ENCODE peak calls at places on chromosome 12, in four cellular contexts. P is A549, N is K562, B is HepG2. Z is an unnamed sample.

GRCh38 chr12:112750971-112751370 is 40.6 kb upstream of the RPH3A start:
- DNase-seq in P (no peak), N (no peak), B (no peak), Z (no peak)

GRCh38 chr12:102372112-102372511 is 108.3 kb downstream of the IGF1 start:
- DNase-seq in P (no peak), N (no peak), B (no peak), Z (no peak)

GRCh38 chr12:9084417-9084816 is 31.3 kb downstream of the A2M start:
- DNase-seq in N (no peak), P (no peak), B (no peak), Z (no peak)

GRCh38 chr12:29207120-29207519 is 58.0 kb downstream of the FAR2 start:
- DNase-seq in P (no peak), N (no peak), B (no peak), Z (no peak)

GRCh38 chr12:33438890-33439586 is 581 bp downstream of the SYT10 start:
- DNase-seq in P (no peak), B (no peak), N (peak), Z (no peak)

GRCh38 chr12:39144613-39145061 is 239.2 kb upstream of the CPNE8 start:
- DNase-seq in N (no peak), P (no peak), B (no peak), Z (no peak)

GRCh38 chr12:106089935-106090334 is 48.8 kb downstream of the NUAK1 start:
- DNase-seq in P (no peak), B (no peak), N (no peak), Z (no peak)

GRCh38 chr12:106760184-106760531 is 14.3 kb upstream of the RIC8B start:
- DNase-seq in N (no peak), B (no peak), P (no peak), Z (no peak)

GRCh38 chr12:76558684-76559276 is 791 bp downstream of the OSBPL8 start:
- DNase-seq in N (peak), B (peak), P (peak), Z (no peak)

GRCh38 chr12:128586630-128587029 is 237.1 kb downstream of the SLC15A4 start:
- DNase-seq in B (no peak), P (no peak), N (no peak), Z (no peak)

GRCh38 chr12:2537868-2538541 is 256.8 kb upstream of the FKBP4 start:
- DNase-seq in P (no peak), B (no peak), N (no peak), Z (no peak)

GRCh38 chr12:10196210-10196609 is 16.5 kb upstream of the GABARAPL1 start:
- DNase-seq in P (no peak), B (no peak), N (no peak), Z (no peak)

GRCh38 chr12:902581-902980 is 46.9 kb downstream of the RAD52 start:
- DNase-seq in P (no peak), N (no peak), B (no peak), Z (no peak)

GRCh38 chr12:81835783-81836182 is 76.6 kb upstream of the PPFIA2 start:
- DNase-seq in B (no peak), P (no peak), N (no peak), Z (no peak)

GRCh38 chr12:10392394-10392930 is 2.6 kb upstream of the KLRK1 start:
- DNase-seq in B (no peak), P (peak), N (peak), Z (no peak)

GRCh38 chr12:64025174-64025958 is 180.9 kb downstream of the SRGAP1 start:
- DNase-seq in B (no peak), N (no peak), P (no peak), Z (no peak)

GRCh38 chr12:77031745-77032144 is 33.6 kb downstream of the E2F7 start:
- DNase-seq in P (no peak), N (no peak), B (no peak), Z (no peak)

GRCh38 chr12:59803735-59804134 is 207.9 kb downstream of the SLC16A7 start:
- DNase-seq in N (no peak), P (no peak), B (no peak), Z (no peak)

GRCh38 chr12:31726575-31726974 is 2.2 kb downstream of the AMN1 start:
- DNase-seq in P (no peak), N (no peak), B (no peak), Z (no peak)

GRCh38 chr12:93090768-93091172 is 161.7 kb upstream of the EEA1 start:
- DNase-seq in P (peak), N (no peak), B (no peak), Z (no peak)

GRCh38 chr12:45991289-45992249 is 1.2 kb upstream of the SCAF11 start:
- DNase-seq in N (peak), P (peak), B (peak), Z (no peak)

GRCh38 chr12:123223241-123223668 is 9.7 kb downstream of the MPHOSPH9 start:
- DNase-seq in P (no peak), B (no peak), N (no peak), Z (no peak)

GRCh38 chr12:8012910-8013309 is 19.6 kb upstream of the FOXJ2 start:
- DNase-seq in N (no peak), P (no peak), B (no peak), Z (no peak)

GRCh38 chr12:130335517-130336392 is 1.9 kb upstream of the PIWIL1 start:
- DNase-seq in N (peak), P (peak), B (peak), Z (no peak)

GRCh38 chr12:55682087-55682796 is 25.5 kb downstream of the ITGA7 start:
- DNase-seq in P (peak), N (no peak), B (peak), Z (no peak)

GRCh38 chr12:78672033-78672432 is 192.5 kb upstream of the SYT1 start:
- DNase-seq in P (no peak), N (no peak), B (no peak), Z (no peak)

GRCh38 chr12:100187857-100188519 is 12.6 kb upstream of the ACTR6 start:
- DNase-seq in B (no peak), N (no peak), P (no peak), Z (no peak)

GRCh38 chr12:51895378-51896135 is 7.7 kb downstream of the ANKRD33 start:
- DNase-seq in B (no peak), P (no peak), N (no peak), Z (no peak)

GRCh38 chr12:6346235-6346832 is 4.5 kb upstream of the TNFRSF1A start:
- DNase-seq in B (no peak), N (no peak), P (no peak), Z (no peak)

GRCh38 chr12:12265571-12266388 is 1.1 kb downstream of the LRP6 start:
- DNase-seq in P (no peak), B (no peak), N (no peak), Z (no peak)

GRCh38 chr12:24960222-24960855 is 11.4 kb upstream of the BCAT1 start:
- DNase-seq in P (peak), B (peak), N (peak), Z (peak)

GRCh38 chr12:46414591-46415268 is 42.2 kb upstream of the SLC38A2 start:
- DNase-seq in B (no peak), N (no peak), P (no peak), Z (no peak)

GRCh38 chr12:51923506-51924365 is 16.4 kb downstream of the ACVRL1 start:
- DNase-seq in P (peak), N (peak), B (no peak), Z (no peak)

GRCh38 chr12:71439613-71440392 is at the start of gene LGR5:
- DNase-seq in N (no peak), P (no peak), B (peak), Z (no peak)

GRCh38 chr12:25377475-25378179 is 126.9 kb upstream of the KRAS start:
- DNase-seq in B (no peak), P (no peak), N (no peak), Z (no peak)

GRCh38 chr12:40312982-40313576 is 88.3 kb downstream of the LRRK2 start:
- DNase-seq in B (peak), N (no peak), P (peak), Z (no peak)

GRCh38 chr12:52683575-52684300 is 3.5 kb upstream of the KRT1 start:
- DNase-seq in B (no peak), P (no peak), N (no peak), Z (no peak)

GRCh38 chr12:104627231-104627974 is 170.7 kb downstream of the CHST11 start:
- DNase-seq in P (no peak), B (no peak), N (no peak), Z (no peak)
- TF ChIP-seq JUN in P (no peak), B (no peak), N (no peak), Z (no peak)

GRCh38 chr12:54007538-54008259 is 1.1 kb upstream of the HOXC8 start:
- DNase-seq in N (no peak), B (no peak), P (no peak), Z (no peak)
- TF ChIP-seq MAFK in N (no peak), B (no peak), P (no peak), Z (no peak)

DNA sequence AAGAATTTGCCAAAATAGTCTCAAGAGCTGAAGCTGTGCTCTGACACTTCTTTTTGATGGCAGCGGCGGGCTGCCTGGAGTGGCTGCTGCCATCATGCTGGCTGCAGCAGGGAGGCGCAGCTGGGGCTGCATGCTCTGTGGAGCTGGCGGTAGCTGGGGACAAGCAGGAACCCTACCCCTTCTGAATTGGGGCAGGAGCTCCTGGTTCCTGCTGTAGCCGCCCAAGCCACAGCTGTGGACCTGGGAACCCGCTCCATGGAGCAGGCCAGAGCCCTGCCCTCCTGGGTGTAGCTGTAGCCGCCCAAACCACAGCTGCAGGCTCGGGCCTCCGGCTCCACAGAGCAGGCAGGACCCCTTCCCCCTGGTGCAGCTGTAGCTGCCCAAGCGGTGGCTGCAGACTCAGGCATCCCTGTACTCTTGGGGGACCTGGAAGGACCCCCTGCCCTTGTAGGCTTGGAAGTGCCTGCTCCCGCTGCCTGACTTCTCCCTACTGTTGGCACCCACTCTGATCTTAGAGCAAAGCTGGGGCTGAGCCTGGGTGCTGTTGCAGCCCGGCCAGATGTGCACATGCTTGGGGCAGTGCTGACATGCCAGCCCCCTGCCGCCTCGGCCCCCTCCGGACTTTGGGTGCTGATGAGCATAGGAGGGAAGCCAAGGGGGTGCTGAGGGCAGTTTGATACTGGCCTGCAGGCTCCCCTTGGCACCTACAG is 33.3 kb downstream of the APAF1 start:
- DNase-seq in P (no peak), N (no peak), B (no peak), Z (no peak)
- TF ChIP-seq JUN in P (no peak), N (no peak), B (no peak), Z (no peak)

GRCh38 chr12:114405199-114405448 is 820 bp downstream of the TBX5 start:
- DNase-seq in P (no peak), B (no peak), N (no peak), Z (no peak)
- TF ChIP-seq MAFK in P (no peak), B (no peak), N (no peak), Z (no peak)